ENCODE peak calls at places on chromosome 5, in four cellular contexts. One of them, this sample, is unnamed.

GRCh38 chr5:96796434-96796833 is 11.3 kb downstream of the ERAP1 start:
- DNase-seq in endothelial cell: no peak
- DNase-seq in WERI-Rb-1: no peak
- DNase-seq in AG04449: no peak
- DNase-seq in this sample: no peak

GRCh38 chr5:171622010-171622409 is 163.6 kb upstream of the SMIM23 start:
- DNase-seq in AG04449: no peak
- DNase-seq in endothelial cell: no peak
- DNase-seq in WERI-Rb-1: no peak
- DNase-seq in this sample: no peak

GRCh38 chr5:132103380-132103951 is 29.9 kb downstream of the CSF2 start:
- DNase-seq in WERI-Rb-1: no peak
- DNase-seq in endothelial cell: no peak
- DNase-seq in AG04449: peak; percentile 73
- DNase-seq in this sample: peak; percentile 89

GRCh38 chr5:83492331-83492730 is 20.8 kb downstream of the VCAN start:
- DNase-seq in WERI-Rb-1: no peak
- DNase-seq in endothelial cell: no peak
- DNase-seq in AG04449: no peak
- DNase-seq in this sample: no peak

GRCh38 chr5:145056805-145057204 is 778.3 kb downstream of the PRELID2 start:
- DNase-seq in WERI-Rb-1: no peak
- DNase-seq in endothelial cell: no peak
- DNase-seq in AG04449: no peak
- DNase-seq in this sample: no peak

GRCh38 chr5:126527892-126528291 is 67.1 kb downstream of the ALDH7A1 start:
- DNase-seq in endothelial cell: no peak
- DNase-seq in WERI-Rb-1: no peak
- DNase-seq in AG04449: peak; percentile 81
- DNase-seq in this sample: no peak

GRCh38 chr5:124530916-124531315 is 215.5 kb downstream of the ZNF608 start:
- DNase-seq in AG04449: no peak
- DNase-seq in WERI-Rb-1: no peak
- DNase-seq in endothelial cell: no peak
- DNase-seq in this sample: no peak

GRCh38 chr5:112492291-112492690 is 73.2 kb upstream of the EPB41L4A start:
- DNase-seq in endothelial cell: peak; percentile 65
- DNase-seq in AG04449: peak; percentile 44
- DNase-seq in WERI-Rb-1: peak; percentile 75
- DNase-seq in this sample: no peak

GRCh38 chr5:58972301-58972700 is 389.4 kb downstream of the RAB3C start:
- DNase-seq in AG04449: no peak
- DNase-seq in endothelial cell: no peak
- DNase-seq in WERI-Rb-1: no peak
- DNase-seq in this sample: no peak

GRCh38 chr5:170527998-170528397 is 24.2 kb downstream of the KCNIP1 start:
- DNase-seq in WERI-Rb-1: no peak
- DNase-seq in endothelial cell: no peak
- DNase-seq in AG04449: no peak
- DNase-seq in this sample: no peak

GRCh38 chr5:142783601-142784291 is 13.6 kb downstream of the ARHGAP26 start:
- DNase-seq in AG04449: no peak
- DNase-seq in WERI-Rb-1: no peak
- DNase-seq in endothelial cell: no peak
- DNase-seq in this sample: no peak

GRCh38 chr5:164861610-164862009 is 1356.2 kb downstream of the MAT2B start:
- DNase-seq in endothelial cell: no peak
- DNase-seq in WERI-Rb-1: no peak
- DNase-seq in AG04449: no peak
- DNase-seq in this sample: no peak

GRCh38 chr5:96651047-96651446 is 11.1 kb upstream of the CAST start:
- DNase-seq in endothelial cell: no peak
- DNase-seq in AG04449: no peak
- DNase-seq in WERI-Rb-1: no peak
- DNase-seq in this sample: peak; percentile 52

GRCh38 chr5:159444441-159445082 is 114.3 kb upstream of the IL12B start:
- DNase-seq in WERI-Rb-1: no peak
- DNase-seq in AG04449: no peak
- DNase-seq in endothelial cell: no peak
- DNase-seq in this sample: no peak

GRCh38 chr5:13985736-13986418 is 41.4 kb upstream of the DNAH5 start:
- DNase-seq in endothelial cell: no peak
- DNase-seq in WERI-Rb-1: no peak
- DNase-seq in AG04449: peak; percentile 31
- DNase-seq in this sample: no peak

GRCh38 chr5:2898661-2899060 is 147.2 kb upstream of the IRX2 start:
- DNase-seq in WERI-Rb-1: no peak
- DNase-seq in endothelial cell: no peak
- DNase-seq in AG04449: no peak
- DNase-seq in this sample: no peak

GRCh38 chr5:89904442-89904841 is 505.1 kb downstream of the CETN3 start:
- DNase-seq in AG04449: no peak
- DNase-seq in endothelial cell: no peak
- DNase-seq in WERI-Rb-1: no peak
- DNase-seq in this sample: no peak

DNA sequence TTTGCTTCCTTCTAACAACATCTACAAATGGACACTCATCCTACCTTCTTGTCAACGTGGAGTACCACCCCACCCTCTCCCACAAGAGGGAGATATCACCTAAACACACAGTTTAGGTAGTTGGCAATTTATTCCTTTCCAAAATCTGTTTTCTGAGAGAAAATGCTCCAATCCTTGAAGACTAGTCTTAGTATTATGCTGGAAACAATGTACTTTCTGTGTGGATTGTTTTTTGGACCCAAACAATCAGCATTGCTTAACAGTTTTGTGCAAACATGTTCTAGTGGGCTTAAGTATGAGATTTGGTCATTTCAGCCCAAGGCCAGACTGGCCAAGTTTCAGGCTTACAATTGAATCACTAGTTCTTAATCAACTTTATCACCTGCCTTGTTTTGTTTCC is 359.1 kb downstream of the ARHGEF28 start:
- DNase-seq in endothelial cell: peak; percentile 20
- DNase-seq in AG04449: no peak
- DNase-seq in WERI-Rb-1: peak; percentile 34
- DNase-seq in this sample: no peak
- TF ChIP-seq CTCF in endothelial cell: peak; percentile 42
- TF ChIP-seq CTCF in AG04449: peak; percentile 35
- TF ChIP-seq CTCF in WERI-Rb-1: peak; percentile 49
- TF ChIP-seq CTCF in this sample: no peak

DNA sequence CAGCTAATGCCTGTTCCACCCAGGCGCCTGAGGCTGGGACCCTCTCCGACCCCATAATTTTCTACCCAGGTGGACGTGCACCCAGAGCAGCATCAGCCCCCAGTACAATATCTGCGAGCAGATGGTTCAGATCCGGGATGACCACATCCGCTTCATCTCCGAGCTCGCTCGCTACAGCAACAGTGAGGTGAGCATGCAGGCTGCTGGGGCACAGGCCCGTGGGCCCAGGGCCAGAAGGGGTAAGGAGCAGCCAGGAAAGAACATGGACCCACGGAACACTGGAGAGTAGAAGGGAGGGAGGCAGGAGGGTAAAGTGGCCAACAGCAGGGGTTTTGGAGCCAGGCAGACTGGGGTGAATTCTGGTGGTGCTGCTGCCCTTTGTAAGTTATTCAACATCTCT is 45.7 kb downstream of the CYFIP2 start:
- DNase-seq in WERI-Rb-1: no peak
- DNase-seq in endothelial cell: no peak
- DNase-seq in AG04449: no peak
- DNase-seq in this sample: no peak
- TF ChIP-seq CTCF in WERI-Rb-1: no peak
- TF ChIP-seq CTCF in endothelial cell: no peak
- TF ChIP-seq CTCF in AG04449: no peak
- TF ChIP-seq CTCF in this sample: no peak

GRCh38 chr5:81204205-81204604 is 28.9 kb upstream of the CKMT2 start:
- DNase-seq in WERI-Rb-1: no peak
- DNase-seq in endothelial cell: no peak
- DNase-seq in AG04449: no peak
- DNase-seq in this sample: no peak

GRCh38 chr5:81208904-81209303 is 24.2 kb upstream of the CKMT2 start:
- DNase-seq in AG04449: no peak
- DNase-seq in endothelial cell: no peak
- DNase-seq in WERI-Rb-1: no peak
- DNase-seq in this sample: no peak

GRCh38 chr5:81205058-81205457 is 28.1 kb upstream of the CKMT2 start:
- DNase-seq in AG04449: no peak
- DNase-seq in endothelial cell: no peak
- DNase-seq in WERI-Rb-1: no peak
- DNase-seq in this sample: no peak

GRCh38 chr5:81209386-81209785 is 23.7 kb upstream of the CKMT2 start:
- DNase-seq in AG04449: no peak
- DNase-seq in WERI-Rb-1: no peak
- DNase-seq in endothelial cell: no peak
- DNase-seq in this sample: no peak

DNA sequence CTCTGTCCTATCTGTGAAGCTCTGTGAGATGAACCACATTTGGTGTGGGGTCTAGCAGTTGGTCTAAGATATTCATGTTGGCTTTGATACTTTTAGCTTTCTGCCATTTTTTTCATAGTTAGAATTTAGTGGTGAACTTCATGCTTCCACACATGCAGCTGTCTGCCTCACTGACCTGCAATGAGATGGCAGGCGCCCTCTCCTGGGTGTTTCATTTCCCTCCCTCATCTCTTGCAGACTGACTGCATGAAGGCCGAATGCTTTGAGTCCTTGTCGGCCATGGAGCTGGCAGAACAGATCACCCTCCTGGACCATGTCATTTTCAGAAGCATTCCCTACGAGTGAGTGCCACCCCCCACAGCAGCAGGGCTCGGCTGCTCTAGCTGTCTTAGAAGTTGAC is 26.1 kb upstream of the CKMT2 start:
- DNase-seq in AG04449: no peak
- DNase-seq in endothelial cell: peak; percentile 34
- DNase-seq in WERI-Rb-1: no peak
- DNase-seq in this sample: no peak
- TF ChIP-seq CTCF in AG04449: peak; percentile 32
- TF ChIP-seq CTCF in endothelial cell: no peak
- TF ChIP-seq CTCF in WERI-Rb-1: peak; percentile 41
- TF ChIP-seq CTCF in this sample: no peak

GRCh38 chr5:136027316-136027715 is 1.5 kb upstream of the TGFBI start:
- DNase-seq in WERI-Rb-1: no peak
- DNase-seq in AG04449: no peak
- DNase-seq in endothelial cell: no peak
- DNase-seq in this sample: no peak

GRCh38 chr5:136028090-136028489 is 698 bp upstream of the TGFBI start:
- DNase-seq in AG04449: no peak
- DNase-seq in endothelial cell: no peak
- DNase-seq in WERI-Rb-1: no peak
- DNase-seq in this sample: no peak

GRCh38 chr5:136030956-136031611 is 2.3 kb downstream of the TGFBI start:
- DNase-seq in AG04449: no peak
- DNase-seq in WERI-Rb-1: no peak
- DNase-seq in endothelial cell: no peak
- DNase-seq in this sample: no peak

GRCh38 chr5:136030252-136030651 is 1.5 kb downstream of the TGFBI start:
- DNase-seq in AG04449: no peak
- DNase-seq in WERI-Rb-1: no peak
- DNase-seq in endothelial cell: no peak
- DNase-seq in this sample: no peak

GRCh38 chr5:136028782-136029742 is at the start of gene TGFBI:
- DNase-seq in WERI-Rb-1: peak; percentile 42
- DNase-seq in AG04449: no peak
- DNase-seq in endothelial cell: peak; percentile 70
- DNase-seq in this sample: peak; percentile 60
- TF ChIP-seq CTCF in WERI-Rb-1: no peak
- TF ChIP-seq CTCF in AG04449: peak; percentile 26
- TF ChIP-seq CTCF in endothelial cell: no peak
- TF ChIP-seq CTCF in this sample: no peak

GRCh38 chr5:176819476-176819875 is 9.1 kb downstream of the UNC5A start:
- DNase-seq in endothelial cell: no peak
- DNase-seq in AG04449: no peak
- DNase-seq in WERI-Rb-1: no peak
- DNase-seq in this sample: no peak

GRCh38 chr5:176818391-176819098 is 8.2 kb downstream of the UNC5A start:
- DNase-seq in endothelial cell: no peak
- DNase-seq in AG04449: no peak
- DNase-seq in WERI-Rb-1: no peak
- DNase-seq in this sample: no peak

GRCh38 chr5:176816791-176817272 is 6.5 kb downstream of the UNC5A start:
- DNase-seq in AG04449: no peak
- DNase-seq in endothelial cell: no peak
- DNase-seq in WERI-Rb-1: peak; percentile 15
- DNase-seq in this sample: no peak

GRCh38 chr5:176817369-176817841 is 7.0 kb downstream of the UNC5A start:
- DNase-seq in WERI-Rb-1: peak; percentile 76
- DNase-seq in AG04449: no peak
- DNase-seq in endothelial cell: no peak
- DNase-seq in this sample: no peak

DNA sequence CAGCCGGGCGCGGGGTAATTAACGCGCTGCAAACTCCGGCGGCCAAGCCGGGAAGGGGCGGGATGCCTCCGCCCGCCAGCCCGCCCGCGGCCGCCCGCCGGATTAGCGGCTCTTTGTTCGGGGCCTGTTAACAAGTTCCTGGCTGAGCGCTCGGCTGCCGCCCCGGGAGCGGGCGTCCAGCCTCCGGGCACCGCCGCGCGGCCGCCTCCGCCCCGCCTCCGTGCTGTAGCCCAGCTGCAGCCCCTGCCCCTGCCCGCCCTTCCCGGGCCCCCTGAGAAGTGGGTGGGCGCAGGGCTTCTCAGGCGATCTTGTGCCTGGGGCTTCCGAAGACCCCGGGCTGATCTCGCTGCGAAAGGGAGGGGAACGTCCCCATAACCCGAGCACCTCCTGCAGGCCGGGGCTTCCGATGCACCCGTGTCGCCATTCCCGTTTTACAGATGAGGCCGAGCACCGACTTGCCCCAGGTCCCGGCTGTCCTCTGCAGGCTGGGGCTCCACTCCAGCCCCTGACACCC is 7.6 kb downstream of the UNC5A start:
- DNase-seq in WERI-Rb-1: peak; percentile 72
- DNase-seq in endothelial cell: peak; percentile 62
- DNase-seq in AG04449: no peak
- DNase-seq in this sample: no peak
- TF ChIP-seq CTCF in WERI-Rb-1: peak; percentile 65
- TF ChIP-seq CTCF in endothelial cell: no peak
- TF ChIP-seq CTCF in AG04449: peak; percentile 41
- TF ChIP-seq CTCF in this sample: no peak